ENCODE peak calls at places on chromosome 4, in five cellular contexts. M is fibroblast of pulmonary artery; T is activated CD4-positive, alpha-beta T cell treated with anti-CD3 and anti-CD28 coated beads, Interleukin-2, amount 10 ng/mL, durations not matched to agents 7 days and 5 days; B is iPS-NIHi11; A is ACHN. W is an unnamed sample.

GRCh38 chr4:95830647-95831046 is 9.2 kb upstream of the PDHA2 start:
- DNase-seq in M (no peak), T (no peak), B (no peak), A (no peak), W (no peak)

GRCh38 chr4:1321946-1322650 is 24.9 kb upstream of the UVSSA start:
- DNase-seq in M (no peak), T (no peak), B (no peak), A (no peak), W (no peak)

GRCh38 chr4:102843938-102844337 is 16.6 kb upstream of the UBE2D3 start:
- DNase-seq in M (no peak), T (no peak), B (no peak), A (no peak), W (no peak)

GRCh38 chr4:18813771-18814170 is 792.2 kb upstream of the LCORL start:
- DNase-seq in M (no peak), T (no peak), B (no peak), A (no peak), W (no peak)

GRCh38 chr4:17206829-17207773 is 304.8 kb downstream of the QDPR start:
- DNase-seq in M (no peak), T (no peak), B (no peak), A (no peak), W (no peak)

GRCh38 chr4:174152717-174153466 is 130.6 kb downstream of the FBXO8 start:
- DNase-seq in M (peak; percentile 37), T (no peak), B (peak; percentile 11), A (no peak), W (no peak)

GRCh38 chr4:65661469-65661868 is 8.8 kb downstream of the EPHA5 start:
- DNase-seq in M (no peak), T (no peak), B (no peak), A (no peak), W (peak; percentile 48)

GRCh38 chr4:128768373-128768996 is 41.0 kb upstream of the JADE1 start:
- DNase-seq in M (peak; percentile 42), T (no peak), B (no peak), A (no peak), W (peak; percentile 92)

GRCh38 chr4:73867783-73868182 is 1.4 kb upstream of the CXCL1 start:
- DNase-seq in M (no peak), T (no peak), B (peak; percentile 27), A (peak; percentile 75), W (peak; percentile 23)

GRCh38 chr4:138909605-138910004 is 106.0 kb upstream of the NOCT start:
- DNase-seq in M (no peak), T (no peak), B (peak; percentile 35), A (no peak), W (no peak)

GRCh38 chr4:80709082-80709869 is 321.2 kb upstream of the BMP3 start:
- DNase-seq in M (no peak), T (no peak), B (no peak), A (no peak), W (no peak)

GRCh38 chr4:158750379-158750778 is 18.4 kb upstream of the FNIP2 start:
- DNase-seq in M (peak; percentile 46), T (no peak), B (no peak), A (no peak), W (peak; percentile 2)

GRCh38 chr4:25154594-25155265 is 5.5 kb downstream of the SEPSECS start:
- DNase-seq in M (no peak), T (no peak), B (no peak), A (peak; percentile 63), W (no peak)

GRCh38 chr4:112802780-112803179 is 165.8 kb downstream of the LARP7 start:
- DNase-seq in M (no peak), T (no peak), B (no peak), A (no peak), W (no peak)

GRCh38 chr4:145034727-145035211 is 63.2 kb downstream of the ANAPC10 start:
- DNase-seq in M (peak; percentile 70), T (no peak), B (peak; percentile 4), A (peak; percentile 16), W (peak; percentile 3)

GRCh38 chr4:94548571-94548970 is 96.8 kb downstream of the PDLIM5 start:
- DNase-seq in M (peak; percentile 96), T (no peak), B (no peak), A (peak; percentile 48), W (peak; percentile 93)

GRCh38 chr4:28675582-28675981 is 1814.9 kb downstream of the STIM2 start:
- DNase-seq in M (no peak), T (no peak), B (no peak), A (no peak), W (peak; percentile 5)